ENCODE peak calls at places on chromosomes 16 and 17, in seven cellular contexts. J, E, G, H, D, Q and Y are unnamed samples.

GRCh38 chr16:69477546-69477945 is 53.1 kb downstream of the CYB5B start:
- DNase-seq in J (peak; percentile 55), H (peak; percentile 35), E (no peak), D (no peak), G (no peak), Q (peak; percentile 39), Y (peak; percentile 33)

GRCh38 chr16:87006789-87007745 is 310.1 kb downstream of the C16orf95 start:
- DNase-seq in G (no peak), D (no peak), H (no peak), Q (peak; percentile 43), E (no peak), J (no peak), Y (no peak)

GRCh38 chr16:81164958-81165357 is 68.8 kb upstream of the GCSH start:
- DNase-seq in J (no peak), G (no peak), Q (no peak), D (no peak), E (no peak), H (no peak), Y (no peak)

GRCh38 chr17:1630662-1631061 is 2.0 kb upstream of the SLC43A2 start:
- DNase-seq in G (peak; percentile 35), J (no peak), D (no peak), H (no peak), E (no peak), Q (no peak), Y (no peak)

GRCh38 chr16:79184464-79184863 is 416.1 kb downstream of the MAF start:
- DNase-seq in D (no peak), G (no peak), H (no peak), E (no peak), J (no peak), Q (no peak), Y (no peak)

GRCh38 chr16:89841275-89841674 is 13.0 kb downstream of the SPIRE2 start:
- DNase-seq in E (peak; percentile 42), G (peak; percentile 44), J (no peak), H (no peak), D (no peak), Q (no peak), Y (no peak)

GRCh38 chr16:28826141-28826540 is 3.3 kb downstream of the ATXN2L start:
- DNase-seq in G (no peak), D (no peak), E (no peak), Q (peak; percentile 34), H (peak; percentile 38), J (no peak), Y (no peak)

GRCh38 chr16:4500283-4500682 is 24.1 kb downstream of the HMOX2 start:
- DNase-seq in E (no peak), D (no peak), Q (peak; percentile 88), G (no peak), J (peak; percentile 89), H (peak; percentile 85), Y (peak; percentile 90)

GRCh38 chr16:49458221-49458620 is 84.6 kb downstream of the C16orf78 start:
- DNase-seq in G (no peak), Q (no peak), D (no peak), H (no peak), E (no peak), J (no peak), Y (no peak)

GRCh38 chr17:76124582-76125390 is 16.3 kb downstream of the FOXJ1 start:
- DNase-seq in Q (no peak), E (no peak), J (no peak), H (peak; percentile 21), G (peak; percentile 43), D (no peak), Y (no peak)
- TF ChIP-seq CTCF in Q (peak; percentile 30), E (no peak), J (peak; percentile 12), H (peak; percentile 33), G (peak; percentile 62), D (peak; percentile 23), Y (no peak)

GRCh38 chr17:8108972-8109668 is 9.2 kb downstream of the ALOXE3 start:
- DNase-seq in H (no peak), G (no peak), Q (no peak), D (no peak), E (no peak), J (no peak), Y (no peak)

GRCh38 chr17:8109669-8110455 is 8.5 kb downstream of the ALOXE3 start:
- DNase-seq in E (peak; percentile 78), G (peak; percentile 85), J (peak; percentile 19), Q (no peak), H (peak; percentile 42), D (no peak), Y (peak; percentile 52)

GRCh38 chr17:8105957-8106398 is 12.3 kb downstream of the ALOXE3 start:
- DNase-seq in E (no peak), H (peak; percentile 68), D (no peak), J (peak; percentile 43), Q (no peak), G (peak; percentile 31), Y (peak; percentile 49)

GRCh38 chr17:8110907-8111306 is 7.4 kb downstream of the ALOXE3 start:
- DNase-seq in G (no peak), H (no peak), Q (no peak), E (no peak), D (no peak), J (no peak), Y (no peak)

GRCh38 chr17:8110456-8110804 is 7.9 kb downstream of the ALOXE3 start:
- DNase-seq in D (no peak), J (no peak), Q (no peak), E (no peak), G (no peak), H (no peak), Y (no peak)
- H3K4me3 ChIP-seq in D (no peak overlapping the region), J (no peak overlapping the region), Q (no peak overlapping the region), E (no peak overlapping the region), G (peak overlapping the region; percentile 63), H (no peak overlapping the region), Y (no peak overlapping the region)

DNA sequence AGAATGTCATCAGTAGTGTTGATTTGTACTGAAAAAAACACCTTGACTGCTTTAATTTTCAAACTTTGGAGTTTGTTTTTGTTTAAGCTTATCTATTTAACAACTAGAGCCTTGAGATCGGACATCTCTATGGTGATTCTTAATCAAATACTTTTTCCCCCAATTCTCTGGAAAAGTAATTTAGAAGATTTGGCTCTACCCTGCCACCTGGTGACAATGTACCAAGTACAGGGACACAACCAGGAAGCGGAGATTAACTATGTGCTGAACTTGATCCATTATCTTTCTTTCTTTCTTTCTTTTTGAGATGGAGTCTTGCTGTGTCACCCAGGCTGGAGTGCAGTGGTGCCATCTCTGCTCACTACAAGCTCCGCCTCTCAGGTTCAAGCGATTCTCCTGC is 30.8 kb downstream of the USP43 start:
- DNase-seq in G (no peak), H (no peak), D (no peak), J (no peak), Q (no peak), E (no peak), Y (peak; percentile 2)
- TF ChIP-seq CTCF in G (peak; percentile 40), H (no peak), D (no peak), J (no peak), Q (no peak), E (peak; percentile 37), Y (peak; percentile 19)

GRCh38 chr17:40315678-40316570 is 6.9 kb downstream of the RARA start:
- DNase-seq in H (no peak), Q (no peak), G (no peak), E (no peak), D (no peak), J (no peak), Y (no peak)
- H3K4me3 ChIP-seq in H (no peak overlapping the region), Q (no peak overlapping the region), G (no peak overlapping the region), E (peak overlapping the region; percentile 85), D (no peak overlapping the region), J (peak overlapping the region; percentile 17), Y (no peak overlapping the region)

GRCh38 chr17:78956254-78956653 is 23.5 kb downstream of the LGALS3BP start:
- DNase-seq in J (no peak), D (no peak), Q (no peak), G (no peak), H (no peak), E (no peak), Y (no peak)
- TF ChIP-seq CTCF in J (no peak), D (no peak), Q (no peak), G (no peak), H (no peak), E (no peak), Y (no peak)

DNA sequence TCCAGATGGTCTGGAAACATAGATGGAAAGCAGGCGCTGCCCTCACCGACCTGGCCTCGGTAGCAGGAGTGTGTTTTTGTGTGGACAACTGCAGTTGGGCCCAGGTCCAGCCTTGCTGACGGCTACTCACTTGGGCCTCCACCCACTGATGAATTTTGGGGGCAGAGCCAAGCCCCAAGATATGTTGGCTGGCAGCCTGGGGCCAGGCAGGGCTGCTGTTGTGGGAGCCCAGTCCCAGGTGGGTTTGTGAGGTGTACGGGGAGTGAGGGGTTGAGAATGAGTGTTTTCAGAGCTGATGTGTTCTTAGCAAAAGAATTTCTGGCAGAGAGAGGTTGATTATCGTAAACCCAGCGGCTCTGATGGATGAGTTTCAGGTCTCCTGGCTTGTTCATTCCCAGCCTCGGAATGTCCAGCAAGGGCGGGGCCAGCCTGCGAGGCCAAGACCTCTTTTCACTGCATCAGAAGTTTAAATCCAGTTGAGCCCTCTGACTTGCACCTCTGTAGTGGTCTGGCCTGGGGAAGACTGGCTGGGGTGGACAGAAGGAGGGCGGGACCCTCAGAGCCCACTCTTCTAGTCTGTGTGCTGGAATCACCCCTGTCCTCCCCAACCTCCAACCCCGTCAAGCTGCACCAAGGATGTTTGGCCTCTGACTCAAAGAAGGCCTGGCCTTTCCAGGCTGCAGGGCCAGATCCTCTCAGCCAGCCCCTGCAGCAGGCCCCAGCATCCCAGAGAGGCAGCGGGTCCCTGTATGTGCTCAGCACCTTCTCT is 179.8 kb downstream of the RAB11FIP4 start:
- DNase-seq in H (peak; percentile 93), E (peak; percentile 51), J (peak; percentile 100), D (no peak), Q (peak; percentile 98), G (no peak), Y (peak; percentile 79)
- H3K4me3 ChIP-seq in H (no peak overlapping the region), E (no peak overlapping the region), J (peak overlapping the region; percentile 10), D (no peak overlapping the region), Q (no peak overlapping the region), G (no peak overlapping the region), Y (no peak overlapping the region)

GRCh38 chr16:56005958-56006357 is 130.8 kb upstream of the CES5A start:
- DNase-seq in D (no peak), E (no peak), J (no peak), G (no peak), H (no peak), Q (no peak), Y (no peak)
- TF ChIP-seq CTCF in D (no peak), E (no peak), J (no peak), G (no peak), H (no peak), Q (no peak), Y (no peak)

GRCh38 chr17:62057696-62058095 is 7.4 kb downstream of the MED13 start:
- DNase-seq in Q (peak; percentile 35), G (no peak), J (no peak), E (no peak), D (no peak), H (no peak), Y (no peak)
- H3K4me3 ChIP-seq in Q (no peak overlapping the region), G (no peak overlapping the region), J (no peak overlapping the region), E (no peak overlapping the region), D (no peak overlapping the region), H (no peak overlapping the region), Y (no peak overlapping the region)